ENCODE peak calls at places on chromosomes 13 and 19, in six cellular contexts. P, R, V, M, K and A are unnamed samples.

GRCh38 chr13:99509477-99509876 is 8.2 kb downstream of the TM9SF2 start:
- DNase-seq in K (no peak), P (no peak), R (no peak), V (no peak), M (no peak), A (no peak)

GRCh38 chr13:77055158-77055557 is 28.2 kb upstream of the FBXL3 start:
- DNase-seq in M (no peak), V (no peak), P (no peak), R (no peak), K (no peak), A (no peak)

GRCh38 chr19:52270266-52270885 is 989 bp downstream of the ZNF766 start:
- DNase-seq in P (no peak), R (peak; percentile 12), V (no peak), M (peak; percentile 26), K (no peak), A (no peak)

GRCh38 chr13:76667551-76667950 is 218.7 kb downstream of the KCTD12 start:
- DNase-seq in K (no peak), M (no peak), V (no peak), P (no peak), R (peak; percentile 6), A (no peak)

GRCh38 chr19:48703316-48703715 is 7.5 kb downstream of the FUT2 start:
- DNase-seq in V (no peak), R (no peak), K (no peak), M (no peak), P (no peak), A (no peak)

GRCh38 chr13:102328909-102329308 is 72.9 kb downstream of the FGF14 start:
- DNase-seq in P (no peak), V (no peak), R (no peak), M (no peak), K (no peak), A (no peak)

GRCh38 chr13:31485183-31485582 is 254.1 kb upstream of the RXFP2 start:
- DNase-seq in M (no peak), R (peak; percentile 10), P (no peak), V (no peak), K (no peak), A (no peak)

GRCh38 chr19:13748169-13748884 is 16.0 kb upstream of the MRI1 start:
- DNase-seq in R (peak; percentile 15), V (no peak), K (no peak), M (peak; percentile 32), P (no peak), A (no peak)

GRCh38 chr13:52955505-52955904 is 73.1 kb upstream of the OLFM4 start:
- DNase-seq in P (no peak), R (no peak), V (no peak), M (no peak), K (no peak), A (no peak)

GRCh38 chr13:86446311-86446710 is 647.1 kb upstream of the SLITRK6 start:
- DNase-seq in V (no peak), R (no peak), K (no peak), M (no peak), P (no peak), A (no peak)

GRCh38 chr19:10419200-10419645 is 1.1 kb upstream of the PDE4A start:
- DNase-seq in P (no peak), M (peak; percentile 65), R (no peak), K (no peak), V (no peak), A (no peak)

GRCh38 chr13:36183901-36184300 is 30.5 kb downstream of the SOHLH2 start:
- DNase-seq in P (no peak), R (no peak), M (no peak), V (no peak), K (no peak), A (no peak)

GRCh38 chr19:22882797-22883196 is 50.7 kb downstream of the ZNF723 start:
- DNase-seq in P (no peak), R (peak; percentile 28), M (no peak), V (no peak), K (no peak), A (no peak)

GRCh38 chr13:41833201-41833600 is 127.7 kb downstream of the VWA8 start:
- DNase-seq in M (no peak), P (no peak), K (no peak), R (no peak), V (no peak), A (no peak)

GRCh38 chr13:99193152-99193551 is 7.5 kb upstream of the UBAC2 start:
- DNase-seq in K (no peak), V (no peak), P (no peak), M (no peak), R (no peak), A (no peak)

GRCh38 chr19:10551698-10552301 is 8.1 kb downstream of the ATG4D start:
- DNase-seq in K (no peak), P (no peak), V (no peak), M (no peak), R (peak; percentile 43), A (no peak)

GRCh38 chr19:19385900-19386339 is 19.6 kb upstream of the GATAD2A start:
- DNase-seq in R (no peak), M (no peak), V (no peak), P (no peak), K (no peak), A (peak; percentile 52)

GRCh38 chr13:71632721-71633120 is 234.3 kb downstream of the DACH1 start:
- DNase-seq in K (no peak), P (no peak), M (no peak), V (no peak), R (no peak), A (no peak)

GRCh38 chr19:511101-511841 is 4.0 kb downstream of the TPGS1 start:
- DNase-seq in R (no peak), M (no peak), P (no peak), V (no peak), K (no peak), A (peak; percentile 91)

GRCh38 chr19:8001995-8002849 is 3.2 kb downstream of the ELAVL1 start:
- DNase-seq in M (peak; percentile 80), V (peak; percentile 67), K (peak; percentile 84), R (peak; percentile 83), P (peak; percentile 80), A (peak; percentile 90)

GRCh38 chr13:80338781-80339577 is 1.9 kb downstream of the SPRY2 start:
- DNase-seq in M (peak; percentile 38), K (peak; percentile 76), V (peak; percentile 62), R (peak; percentile 81), P (peak; percentile 78), A (peak; percentile 76)

GRCh38 chr13:74251778-74252519 is 117.7 kb upstream of the KLF12 start:
- DNase-seq in K (no peak), V (no peak), M (no peak), P (no peak), R (no peak), A (no peak)

GRCh38 chr19:2609389-2610116 is 92.9 kb downstream of the GNG7 start:
- DNase-seq in M (no peak), K (peak; percentile 7), R (no peak), V (no peak), P (no peak), A (peak; percentile 45)
- H3K4me1 ChIP-seq in M (peaks cover 25% of the 10 kb centered on the region), K (peaks cover 28% of the 10 kb centered on the region), R (no peaks in the 10 kb centered on the region), V (peaks cover 7% of the 10 kb centered on the region), P (no peaks in the 10 kb centered on the region), A (peaks cover 41% of the 10 kb centered on the region)

GRCh38 chr13:113091891-113092775 is 13.5 kb upstream of the F7 start:
- DNase-seq in K (peak; percentile 5), V (no peak), R (no peak), M (no peak), P (no peak), A (no peak)
- H3K4me1 ChIP-seq in K (no peaks in the 10 kb centered on the region), V (no peaks in the 10 kb centered on the region), R (no peaks in the 10 kb centered on the region), M (peaks cover 14% of the 10 kb centered on the region), P (no peaks in the 10 kb centered on the region), A (no peaks in the 10 kb centered on the region)

DNA sequence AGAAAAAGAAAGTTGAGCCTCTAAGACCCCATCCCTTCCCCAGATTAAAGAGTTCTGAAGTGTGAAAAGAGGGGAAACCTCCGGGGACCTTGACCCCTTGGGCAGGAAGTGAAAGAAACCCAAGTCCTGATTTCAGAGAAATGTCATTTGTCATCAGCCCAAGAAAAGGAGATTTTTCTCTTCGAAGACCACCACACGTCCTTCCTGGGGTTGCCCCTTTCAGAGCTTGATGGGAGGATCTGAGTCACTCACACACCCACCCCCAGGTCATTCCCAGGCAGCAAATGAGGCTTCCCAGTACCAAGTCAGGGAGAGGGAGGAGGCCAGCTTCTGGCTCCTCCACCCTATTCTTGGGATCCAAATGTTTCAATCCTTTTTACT is 5.3 kb upstream of the KMT2B start:
- DNase-seq in R (no peak), K (no peak), V (no peak), M (no peak), P (no peak), A (no peak)
- H3K4me1 ChIP-seq in R (peaks cover 8% of the 10 kb centered on the region), K (peaks cover 21% of the 10 kb centered on the region), V (peaks cover 8% of the 10 kb centered on the region), M (peaks cover 35% of the 10 kb centered on the region), P (peaks cover 10% of the 10 kb centered on the region), A (peaks cover 15% of the 10 kb centered on the region)

DNA sequence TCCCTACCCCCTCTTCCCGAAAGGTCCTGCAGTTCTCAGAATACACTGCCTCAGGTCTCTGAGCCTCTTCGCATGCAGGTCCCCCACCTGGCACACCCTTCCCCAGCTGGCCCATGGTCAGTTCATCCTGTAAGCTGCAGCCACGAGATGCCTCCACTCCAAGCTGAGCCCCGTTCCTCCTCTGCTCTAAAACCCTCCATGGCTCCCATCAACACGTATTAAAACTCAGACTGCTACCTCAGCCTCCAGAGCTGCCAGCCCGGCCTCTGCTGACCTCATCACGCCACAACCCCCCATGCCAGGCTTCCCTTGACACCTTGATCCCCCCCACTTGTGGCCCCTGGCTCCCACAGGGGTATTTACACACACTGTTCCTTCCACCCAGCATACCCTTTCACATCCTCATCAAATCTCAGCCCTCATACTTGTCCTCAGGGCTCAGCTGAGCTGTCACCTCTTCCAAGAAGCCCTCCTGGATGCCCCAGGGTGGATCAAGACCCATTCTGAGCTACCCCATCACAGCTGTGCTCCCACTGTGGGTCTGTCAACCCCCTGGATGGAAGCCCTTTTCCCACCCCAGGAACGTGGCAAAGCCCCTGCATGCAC is 48.9 kb downstream of the PTPRS start:
- DNase-seq in R (no peak), M (no peak), V (no peak), K (no peak), P (no peak), A (no peak)
- H3K4me1 ChIP-seq in R (no peaks in the 10 kb centered on the region), M (peaks cover 67% of the 10 kb centered on the region), V (peaks cover 30% of the 10 kb centered on the region), K (peaks cover 67% of the 10 kb centered on the region), P (peaks cover 14% of the 10 kb centered on the region), A (peaks cover 32% of the 10 kb centered on the region)

GRCh38 chr13:33262069-33262487 is 23.5 kb downstream of the STARD13 start:
- DNase-seq in K (no peak), R (no peak), V (no peak), M (no peak), P (peak; percentile 32), A (peak; percentile 79)

GRCh38 chr13:33261426-33262068 is 24.0 kb downstream of the STARD13 start:
- DNase-seq in V (no peak), M (no peak), P (no peak), K (no peak), R (no peak), A (no peak)

GRCh38 chr13:33263484-33263883 is 22.1 kb downstream of the STARD13 start:
- DNase-seq in V (no peak), P (no peak), M (no peak), R (no peak), K (no peak), A (no peak)

GRCh38 chr13:33262997-33263396 is 22.6 kb downstream of the STARD13 start:
- DNase-seq in R (no peak), V (no peak), K (no peak), P (no peak), M (no peak), A (no peak)

DNA sequence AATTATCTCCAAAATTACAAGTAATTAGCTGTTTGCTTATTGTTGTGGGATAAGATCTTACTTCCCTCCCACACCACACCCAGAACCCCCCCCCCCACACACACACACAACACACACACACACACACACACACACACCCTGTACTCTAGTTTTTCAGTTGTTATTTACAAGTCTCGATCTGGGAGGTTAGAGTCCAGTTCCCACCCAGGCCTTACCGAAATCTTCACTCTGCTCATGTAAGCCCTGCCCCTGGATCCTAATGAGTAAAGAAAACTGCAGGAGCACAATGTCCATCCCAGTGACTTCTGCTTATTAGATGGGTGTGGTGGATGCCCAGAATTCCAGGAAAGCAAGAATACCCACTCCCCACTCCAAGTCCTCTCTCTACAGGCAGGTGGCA is 23.0 kb downstream of the STARD13 start:
- DNase-seq in R (no peak), V (no peak), M (no peak), K (no peak), P (no peak), A (no peak)
- H3K4me1 ChIP-seq in R (peaks cover 3% of the 10 kb centered on the region), V (peaks cover 26% of the 10 kb centered on the region), M (no peaks in the 10 kb centered on the region), K (peaks cover 98% of the 10 kb centered on the region), P (peaks cover 56% of the 10 kb centered on the region), A (no peaks in the 10 kb centered on the region)